ENCODE peak calls at places on chromosomes 11 and 22, in four cellular contexts. X is PC-3, E is thoracic aorta, Q is lower lobe of right lung. B is an unnamed sample.

GRCh38 chr11:118530683-118531596 is at the start of gene TMEM25:
- DNase-seq in X (peak; percentile 79), E (no peak), Q (peak; percentile 75), B (peak; percentile 50)

GRCh38 chr22:42283288-42284229 is 13.1 kb upstream of the TCF20 start:
- DNase-seq in X (no peak), E (no peak), Q (peak; percentile 47), B (peak; percentile 37)

GRCh38 chr11:10497371-10498021 is 42.4 kb downstream of the AMPD3 start:
- DNase-seq in X (no peak), E (no peak), Q (no peak), B (no peak)

GRCh38 chr11:33656768-33657167 is 43.9 kb downstream of the C11orf91 start:
- DNase-seq in X (no peak), E (no peak), Q (no peak), B (no peak)

GRCh38 chr22:25153961-25154685 is 45.5 kb upstream of the CRYBB3 start:
- DNase-seq in X (peak; percentile 69), E (peak; percentile 39), Q (peak; percentile 81), B (no peak)

GRCh38 chr11:95556342-95557151 is 233.0 kb downstream of the FAM76B start:
- DNase-seq in X (no peak), E (no peak), Q (no peak), B (no peak)

GRCh38 chr22:33274214-33274828 is 216.1 kb upstream of the SYN3 start:
- DNase-seq in X (no peak), E (no peak), Q (no peak), B (no peak)

GRCh38 chr22:42269407-42270177 is 861 bp downstream of the TCF20 start:
- DNase-seq in X (peak; percentile 61), E (no peak), Q (peak; percentile 77), B (peak; percentile 49)

GRCh38 chr11:97955595-97955994 is 1065.2 kb upstream of the CNTN5 start:
- DNase-seq in X (no peak), E (no peak), Q (no peak), B (no peak)

GRCh38 chr11:113474362-113475159 is 637 bp downstream of the DRD2 start:
- DNase-seq in X (peak; percentile 93), E (peak; percentile 18), Q (peak; percentile 72), B (peak; percentile 24)

GRCh38 chr11:2483426-2483825 is 38.6 kb downstream of the KCNQ1 start:
- DNase-seq in X (no peak), E (no peak), Q (no peak), B (no peak)

GRCh38 chr11:123494195-123495050 is 64.4 kb downstream of the GRAMD1B start:
- DNase-seq in X (no peak), E (no peak), Q (no peak), B (no peak)

GRCh38 chr11:129453293-129453721 is 77.7 kb downstream of the BARX2 start:
- DNase-seq in X (peak; percentile 14), E (no peak), Q (no peak), B (no peak)

GRCh38 chr11:72116019-72116755 is 3.7 kb upstream of the ANAPC15 start:
- DNase-seq in X (no peak), E (no peak), Q (no peak), B (no peak)

GRCh38 chr11:87179621-87180020 is 141.9 kb downstream of the TMEM135 start:
- DNase-seq in X (no peak), E (no peak), Q (no peak), B (no peak)

GRCh38 chr11:2902784-2903671 is 17.5 kb upstream of the CDKN1C start:
- DNase-seq in X (no peak), E (no peak), Q (no peak), B (no peak)

GRCh38 chr11:34783816-34784317 is 132.3 kb downstream of the APIP start:
- DNase-seq in X (peak; percentile 26), E (no peak), Q (no peak), B (no peak)

GRCh38 chr22:24694971-24695928 is 79.3 kb downstream of the PIWIL3 start:
- DNase-seq in X (no peak), E (no peak), Q (peak; percentile 83), B (no peak)

GRCh38 chr11:124638500-124638899 is 15.8 kb downstream of the TBRG1 start:
- DNase-seq in X (no peak), E (no peak), Q (no peak), B (no peak)

GRCh38 chr11:124642628-124643027 is 20.0 kb downstream of the TBRG1 start:
- DNase-seq in X (no peak), E (no peak), Q (no peak), B (no peak)

GRCh38 chr11:124643605-124644425 is 21.2 kb downstream of the TBRG1 start:
- DNase-seq in X (no peak), E (no peak), Q (no peak), B (no peak)

GRCh38 chr11:124643042-124643604 is 20.5 kb downstream of the TBRG1 start:
- DNase-seq in X (no peak), E (no peak), Q (no peak), B (no peak)

DNA sequence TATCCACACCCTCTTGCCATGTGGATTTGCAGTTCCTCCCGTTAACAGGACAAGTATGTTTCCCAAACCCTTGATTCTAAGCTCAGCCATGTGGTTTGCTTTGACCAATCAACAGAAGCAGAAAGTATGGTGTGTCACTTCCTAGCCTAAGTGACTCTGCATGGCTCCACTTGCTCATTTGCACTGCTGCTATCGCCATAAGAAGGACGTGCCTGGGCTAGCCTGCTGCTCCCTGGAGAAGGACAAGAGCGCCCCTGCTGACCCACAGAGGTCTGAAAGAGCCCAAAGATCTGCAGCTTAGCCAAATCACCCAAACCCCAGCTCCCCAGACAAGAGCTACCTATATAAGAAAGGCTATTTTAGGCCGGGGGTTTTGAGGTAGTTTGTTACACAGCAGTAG is 18.0 kb downstream of the TBRG1 start:
- DNase-seq in X (no peak), E (no peak), Q (no peak), B (no peak)
- TF ChIP-seq CTCF in X (no peak), E (no peak), Q (no peak), B (no peak)

GRCh38 chr11:61293869-61294716 is 1.0 kb downstream of the VWCE start:
- DNase-seq in X (peak; percentile 22), E (peak; percentile 23), Q (peak; percentile 55), B (peak; percentile 19)
- TF ChIP-seq CTCF in X (no peak), E (no peak), Q (no peak), B (no peak)

GRCh38 chr11:120147094-120147949 is 9.4 kb upstream of the TRIM29 start:
- DNase-seq in X (no peak), E (no peak), Q (no peak), B (no peak)
- TF ChIP-seq CTCF in X (no peak), E (no peak), Q (no peak), B (no peak)

DNA sequence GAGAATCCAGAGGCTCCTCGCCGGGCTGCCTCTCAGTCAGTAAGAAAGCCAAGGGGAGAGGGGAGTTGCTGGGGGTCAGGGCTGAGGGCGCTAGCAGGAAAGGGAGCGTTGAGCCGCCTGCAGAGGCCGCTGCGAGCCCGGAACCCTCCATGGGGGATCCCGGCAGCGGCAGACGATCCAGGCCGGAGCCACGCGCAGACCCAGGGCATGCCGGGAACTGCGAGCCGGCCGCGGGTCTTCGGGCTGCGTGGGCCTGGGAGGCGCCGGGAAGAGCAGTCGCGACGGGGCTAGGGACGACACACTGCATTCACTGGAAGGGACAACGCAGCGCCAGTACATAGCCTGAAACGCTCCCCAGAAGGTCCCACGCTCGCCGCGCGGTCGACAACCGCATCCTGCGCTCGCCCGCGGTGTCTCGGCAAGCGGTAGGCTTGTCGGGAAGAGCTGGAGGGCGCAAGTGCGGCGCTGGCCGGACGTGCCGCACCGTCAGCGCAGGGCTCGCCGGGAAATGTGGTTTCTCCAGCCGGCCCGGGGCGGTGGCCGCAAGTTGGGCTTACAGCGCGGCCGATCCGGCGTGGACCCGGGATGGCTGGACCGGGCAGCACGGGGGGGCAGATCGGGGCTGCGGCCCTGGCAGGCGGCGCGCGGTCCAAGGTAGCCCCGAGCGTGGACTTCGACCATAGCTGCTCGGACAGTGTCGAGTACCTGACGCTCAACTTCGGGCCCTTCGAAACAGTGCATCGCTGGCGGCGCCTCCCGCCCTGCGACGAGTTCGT is at the start of gene LZTR1:
- DNase-seq in X (peak; percentile 67), E (no peak), Q (peak; percentile 90), B (peak; percentile 77)
- TF ChIP-seq CTCF in X (peak; percentile 56), E (peak; percentile 44), Q (peak; percentile 59), B (no peak)

DNA sequence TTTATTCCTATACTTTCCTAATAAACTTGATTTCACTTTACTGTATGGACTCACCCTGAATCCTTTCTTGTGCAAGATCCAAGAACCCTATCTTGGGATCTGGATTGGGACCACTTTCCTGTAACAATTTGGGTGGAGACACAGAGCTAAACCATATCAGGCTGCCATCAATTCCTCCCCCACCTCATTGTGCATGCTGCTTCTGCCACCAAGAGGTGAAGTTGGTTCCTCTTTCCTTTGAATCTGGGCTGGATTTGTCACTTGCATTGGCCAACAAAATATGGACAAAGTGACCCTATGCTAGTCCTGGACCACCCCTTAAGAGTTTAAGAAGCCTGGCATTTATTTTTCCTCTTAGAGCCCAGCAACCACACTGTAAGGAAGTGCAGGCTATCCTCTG is 39.4 kb upstream of the CEP295 start:
- DNase-seq in X (peak; percentile 43), E (no peak), Q (no peak), B (no peak)
- TF ChIP-seq CTCF in X (peak; percentile 55), E (no peak), Q (no peak), B (no peak)

GRCh38 chr11:68436162-68436888 is 24.2 kb upstream of the PPP6R3 start:
- DNase-seq in X (no peak), E (no peak), Q (no peak), B (no peak)
- TF ChIP-seq CTCF in X (no peak), E (no peak), Q (no peak), B (no peak)

GRCh38 chr11:126879516-126879915 is 121.1 kb downstream of the KIRREL3 start:
- DNase-seq in X (no peak), E (no peak), Q (no peak), B (no peak)

GRCh38 chr11:126874276-126874675 is 126.3 kb downstream of the KIRREL3 start:
- DNase-seq in X (no peak), E (no peak), Q (no peak), B (no peak)

GRCh38 chr11:126871792-126872191 is 128.8 kb downstream of the KIRREL3 start:
- DNase-seq in X (no peak), E (no peak), Q (no peak), B (no peak)

GRCh38 chr11:126878892-126879291 is 121.7 kb downstream of the KIRREL3 start:
- DNase-seq in X (no peak), E (no peak), Q (no peak), B (no peak)

DNA sequence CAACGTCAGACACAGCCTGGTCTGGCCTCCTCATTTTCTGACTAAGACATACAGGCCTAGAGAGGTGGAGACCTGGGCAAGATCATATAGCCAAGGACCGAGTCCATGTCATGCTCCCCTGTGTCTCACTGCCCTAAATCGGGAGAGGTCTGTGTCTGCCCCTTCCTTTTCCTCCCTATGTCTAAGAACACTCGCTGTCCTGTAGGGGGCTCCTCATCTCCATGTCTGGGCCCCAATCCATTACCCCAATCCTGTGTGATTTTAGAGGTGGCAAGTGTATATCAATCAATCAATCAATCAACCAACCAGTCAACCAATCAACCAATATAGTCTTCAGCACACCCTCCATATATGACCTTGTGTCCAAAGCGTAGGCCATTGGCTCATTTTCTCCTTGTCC is 125.7 kb downstream of the KIRREL3 start:
- DNase-seq in X (no peak), E (no peak), Q (no peak), B (no peak)
- TF ChIP-seq CTCF in X (no peak), E (no peak), Q (no peak), B (no peak)